ENCODE peak calls at places on chromosomes 6 and 20, in five cellular contexts. T, X, E, N and P are unnamed samples. For H3K4me1 and H3K9me3, the result is how much of the 10 kb centered on the place peaks cover.

GRCh38 chr6:105746539-105746938 is 339.6 kb upstream of the PRDM1 start:
- ATAC-seq in E (no peak), T (no peak), X (no peak), N (no peak), P (no peak)

GRCh38 chr6:136549359-136550044 is 720 bp downstream of the MAP7 start:
- ATAC-seq in E (peak), N (peak), X (peak), T (no peak), P (peak)

GRCh38 chr6:40688214-40688761 is 101.1 kb upstream of the LRFN2 start:
- ATAC-seq in X (no peak), T (no peak), N (no peak), E (no peak), P (no peak)

GRCh38 chr6:1094306-1094705 is 217.6 kb upstream of the FOXQ1 start:
- ATAC-seq in X (peak), E (no peak), N (no peak), T (no peak), P (peak)

GRCh38 chr6:51678905-51679620 is 408.4 kb downstream of the PKHD1 start:
- ATAC-seq in E (no peak), N (no peak), X (peak), T (no peak), P (no peak)

GRCh38 chr6:6003334-6004146 is 3.2 kb downstream of the NRN1 start:
- ATAC-seq in X (peak), E (peak), T (no peak), N (no peak), P (no peak)

GRCh38 chr6:46606318-46606717 is 46.3 kb downstream of the CYP39A1 start:
- ATAC-seq in N (no peak), T (no peak), E (no peak), X (no peak), P (no peak)

GRCh38 chr6:40371621-40372020 is 215.5 kb downstream of the LRFN2 start:
- ATAC-seq in T (no peak), N (no peak), X (no peak), E (no peak), P (no peak)

GRCh38 chr20:58078741-58079522 is 149.5 kb downstream of the ANKRD60 start:
- ATAC-seq in X (no peak), T (no peak), N (no peak), E (no peak), P (no peak)

GRCh38 chr20:63791497-63792156 is 39.4 kb downstream of the ZBTB46 start:
- ATAC-seq in T (peak), N (peak), E (no peak), X (no peak), P (no peak)

GRCh38 chr6:137261393-137262154 is 42.4 kb upstream of the IFNGR1 start:
- ATAC-seq in N (no peak), T (no peak), E (no peak), X (peak), P (peak)

GRCh38 chr6:169189227-169189626 is 64.4 kb downstream of the THBS2 start:
- ATAC-seq in N (no peak), T (no peak), X (no peak), E (no peak), P (no peak)

GRCh38 chr6:113909224-113909856 is 52.2 kb downstream of the MARCKS start:
- ATAC-seq in E (peak), T (peak), X (peak), N (peak), P (no peak)

GRCh38 chr20:16641511-16641910 is 68.3 kb upstream of the KIF16B start:
- ATAC-seq in T (no peak), E (no peak), N (no peak), X (no peak), P (no peak)

GRCh38 chr6:127198549-127198948 is 68.1 kb upstream of the RNF146 start:
- ATAC-seq in E (no peak), N (no peak), T (no peak), X (peak), P (peak)

GRCh38 chr6:99080191-99080590 is 132.4 kb upstream of the FBXL4 start:
- ATAC-seq in N (no peak), X (no peak), E (no peak), T (no peak), P (no peak)

GRCh38 chr20:39893013-39893685 is 795.9 kb downstream of the MAFB start:
- ATAC-seq in X (peak), E (no peak), T (no peak), N (no peak), P (peak)

GRCh38 chr20:21101453-21102251 is 4.5 kb downstream of the LINC00237 start:
- ATAC-seq in E (no peak), X (peak), T (no peak), N (no peak), P (peak)

GRCh38 chr6:25972128-25972527 is 9.5 kb downstream of the TRIM38 start:
- ATAC-seq in E (no peak), X (no peak), T (no peak), N (no peak), P (no peak)
- H3K4me1 ChIP-seq in E (under half), X (under half), T (under half), N (under half), P (under half)

GRCh38 chr20:36173451-36173933 is 19.0 kb downstream of the EPB41L1 start:
- ATAC-seq in E (no peak), T (peak), N (no peak), X (peak), P (no peak)

GRCh38 chr20:36175475-36175995 is 21.0 kb downstream of the EPB41L1 start:
- ATAC-seq in E (peak), T (peak), X (no peak), N (no peak), P (no peak)

GRCh38 chr20:36177716-36178115 is 23.2 kb downstream of the EPB41L1 start:
- ATAC-seq in T (no peak), X (no peak), N (no peak), E (no peak), P (no peak)

GRCh38 chr20:36170542-36171215 is 16.1 kb downstream of the EPB41L1 start:
- ATAC-seq in E (no peak), N (no peak), T (no peak), X (no peak), P (no peak)

DNA sequence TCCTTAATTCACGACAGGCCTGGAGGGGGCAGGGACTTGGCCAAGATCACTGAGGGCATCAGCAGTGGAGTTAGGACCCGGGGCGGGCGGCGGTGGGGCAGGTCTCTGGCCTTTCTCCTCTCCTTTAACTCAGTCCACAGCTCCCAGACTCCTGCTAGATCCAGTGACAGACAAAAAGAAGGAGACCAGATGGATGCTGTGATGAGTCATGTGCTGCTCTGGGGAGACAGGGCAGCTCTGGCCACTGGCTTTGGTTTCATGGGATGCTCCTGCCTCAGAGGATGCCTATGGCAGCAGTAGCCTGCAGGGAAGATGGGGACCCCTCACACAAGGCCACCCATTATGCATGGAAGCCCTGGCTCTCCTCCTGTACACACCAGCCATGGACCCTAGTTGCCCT is 20.5 kb downstream of the EPB41L1 start:
- ATAC-seq in X (no peak), E (peak), N (no peak), T (no peak), P (no peak)
- H3K9me3 ChIP-seq in X (under half), E (under half), N (under half), T (under half), P (under half)

GRCh38 chr6:30144821-30145220 is 8.9 kb downstream of the TRIM40 start:
- ATAC-seq in X (no peak), N (no peak), T (no peak), E (no peak), P (no peak)

GRCh38 chr6:30145818-30146217 is 9.9 kb downstream of the TRIM40 start:
- ATAC-seq in X (no peak), T (no peak), N (no peak), E (no peak), P (no peak)

GRCh38 chr6:30149234-30149633 is 11.8 kb downstream of the TRIM10 start:
- ATAC-seq in T (peak), E (no peak), X (no peak), N (no peak), P (no peak)

GRCh38 chr6:30150151-30150550 is 10.9 kb downstream of the TRIM10 start:
- ATAC-seq in X (no peak), T (no peak), N (no peak), E (no peak), P (no peak)

GRCh38 chr6:30147096-30147495 is 11.2 kb downstream of the TRIM40 start:
- ATAC-seq in E (no peak), N (peak), T (peak), X (no peak), P (no peak)
- TF ChIP-seq EP300 in E (no peak), N (no peak), T (no peak), X (no peak), P (no peak)

DNA sequence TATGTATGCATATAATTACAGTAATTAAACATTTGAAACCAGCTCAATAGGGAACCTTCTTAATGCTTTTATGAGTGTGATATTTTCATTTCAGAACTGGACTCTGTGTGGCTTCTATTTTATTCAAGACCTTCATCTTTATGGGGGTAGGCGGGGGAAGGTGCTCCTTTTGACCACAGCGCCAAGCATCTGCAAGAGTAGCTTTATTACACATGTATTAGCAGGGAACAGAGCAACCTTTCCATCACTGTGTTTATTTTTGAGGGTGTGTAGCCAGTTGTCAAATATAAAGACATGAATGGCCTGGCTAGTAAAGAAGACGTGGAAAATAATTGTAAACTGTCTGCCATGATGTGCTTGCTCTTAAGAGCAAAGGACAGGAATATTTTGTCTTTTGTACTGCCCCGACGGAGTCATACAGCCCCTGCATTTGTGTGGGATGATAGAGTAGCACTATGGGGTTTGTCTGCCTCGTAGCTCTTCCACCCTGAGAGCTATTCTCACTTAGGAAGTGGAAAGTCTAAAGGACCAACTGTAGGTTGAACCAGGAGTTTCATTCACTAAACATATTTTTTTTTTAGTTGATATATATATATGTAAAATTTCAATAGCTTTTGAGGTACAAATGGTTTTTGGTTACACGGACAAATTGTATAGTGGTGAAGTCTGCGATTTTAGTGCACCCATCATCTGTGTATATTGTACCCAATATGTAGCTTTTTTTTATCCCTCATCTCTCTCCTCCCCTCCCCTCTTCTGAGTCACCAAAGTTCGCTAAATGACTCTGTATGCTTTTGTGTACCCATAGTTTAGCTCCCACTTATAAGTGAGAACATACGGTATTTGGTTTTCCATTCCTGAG is 91.2 kb downstream of the CARMIL1 start:
- ATAC-seq in T (no peak), N (no peak), E (no peak), X (no peak), P (no peak)
- H3K4me1 ChIP-seq in T (under half), N (under half), E (under half), X (under half), P (under half)

GRCh38 chr20:18011951-18012645 is 43.3 kb downstream of the MGME1 start:
- ATAC-seq in N (no peak), T (no peak), E (no peak), X (no peak), P (no peak)

GRCh38 chr20:18007534-18008292 is 38.9 kb downstream of the MGME1 start:
- ATAC-seq in T (no peak), X (peak), N (peak), E (peak), P (peak)

GRCh38 chr20:18012901-18013300 is 44.1 kb downstream of the MGME1 start:
- ATAC-seq in T (no peak), X (no peak), N (no peak), E (no peak), P (no peak)

GRCh38 chr20:18009116-18009515 is 40.3 kb downstream of the MGME1 start:
- ATAC-seq in E (no peak), T (no peak), N (no peak), X (no peak), P (no peak)

GRCh38 chr20:18011482-18011881 is 42.7 kb downstream of the MGME1 start:
- ATAC-seq in N (peak), T (no peak), X (no peak), E (no peak), P (no peak)
- H3K9me3 ChIP-seq in N (under half), T (under half), X (under half), E (under half), P (under half)

GRCh38 chr6:70108230-70108629 is 194.7 kb downstream of the COL9A1 start:
- ATAC-seq in N (no peak), E (no peak), T (peak), X (no peak), P (no peak)
- TF ChIP-seq EP300 in N (no peak), E (no peak), T (no peak), X (no peak), P (no peak)

DNA sequence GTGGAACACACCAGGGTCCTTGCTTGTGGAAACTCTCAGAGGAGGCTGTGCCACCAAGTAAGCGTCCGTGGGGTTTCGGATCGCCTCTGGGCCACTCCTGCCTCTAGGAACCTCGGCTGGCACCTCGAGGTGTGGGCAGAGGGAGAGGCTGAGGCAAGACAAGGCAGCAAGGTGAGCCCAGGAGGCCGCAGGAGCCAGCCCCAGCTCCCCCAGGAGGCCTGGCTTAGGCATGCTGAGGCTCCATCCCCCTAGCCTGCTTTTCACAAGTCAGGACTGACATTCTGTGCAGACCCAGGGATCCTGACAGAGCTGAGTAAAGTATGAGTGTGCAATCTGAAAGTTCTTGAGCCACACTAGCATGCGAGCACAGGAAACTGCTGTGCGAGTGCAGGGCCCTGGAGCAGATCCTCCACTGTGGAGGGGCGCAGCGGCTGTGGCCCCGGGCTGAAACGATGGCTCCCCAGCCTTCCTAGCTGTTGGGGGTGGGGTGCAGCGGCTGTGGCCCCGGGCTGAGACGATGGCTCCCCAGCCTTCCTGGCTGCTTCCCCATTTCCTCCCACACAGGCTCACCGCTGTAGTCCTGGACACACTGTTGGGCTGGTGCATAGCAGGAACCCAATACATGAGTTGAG is 75.2 kb upstream of the CD93 start:
- ATAC-seq in X (peak), N (no peak), E (no peak), T (peak), P (no peak)
- H3K4me1 ChIP-seq in X (under half), N (under half), E (under half), T (under half), P (under half)